ENCODE peak calls at places on chromosomes 11 and 22, in six cellular contexts. J is body of pancreas, O is colonic mucosa, V is cardiac fibroblast, M is fibroblast of lung, E is endodermal cell. X is an unnamed sample.

GRCh38 chr11:47765086-47765485 is 2.1 kb downstream of the FNBP4 start:
- DNase-seq in J (no peak), O (no peak), V (peak; percentile 4), M (peak; percentile 51), E (no peak), X (no peak)

GRCh38 chr22:41919357-41920224 is 4.7 kb upstream of the SHISA8 start:
- DNase-seq in J (peak; percentile 56), O (peak; percentile 84), V (peak; percentile 31), M (peak; percentile 16), E (peak; percentile 96), X (no peak)

GRCh38 chr11:120781486-120782120 is 242.3 kb upstream of the TBCEL start:
- DNase-seq in J (no peak), O (no peak), V (no peak), M (no peak), E (peak; percentile 39), X (no peak)

GRCh38 chr11:1285876-1286275 is 23.6 kb downstream of the TOLLIP start:
- DNase-seq in J (no peak), O (no peak), V (no peak), M (no peak), E (no peak), X (no peak)

GRCh38 chr11:32090774-32091370 is at the start of gene RCN1:
- DNase-seq in J (peak; percentile 52), O (peak; percentile 47), V (peak; percentile 67), M (peak; percentile 88), E (peak; percentile 95), X (peak; percentile 94)

GRCh38 chr11:69436041-69436982 is 45.2 kb upstream of the LINC01488 start:
- DNase-seq in J (peak; percentile 8), O (no peak), V (no peak), M (no peak), E (no peak), X (no peak)

GRCh38 chr11:45563801-45564200 is 101.6 kb downstream of the CHST1 start:
- DNase-seq in J (no peak), O (no peak), V (no peak), M (no peak), E (no peak), X (no peak)

GRCh38 chr11:103109818-103110388 is 677 bp downstream of the DYNC2H1 start:
- DNase-seq in J (no peak), O (peak; percentile 17), V (no peak), M (peak; percentile 1), E (peak; percentile 59), X (peak; percentile 46)

GRCh38 chr11:65745049-65745448 is 24.5 kb upstream of the RNASEH2C start:
- DNase-seq in J (no peak), O (no peak), V (no peak), M (no peak), E (no peak), X (no peak)

GRCh38 chr11:47864910-47865309 is 16.8 kb upstream of the NUP160 start:
- DNase-seq in J (no peak), O (no peak), V (peak; percentile 44), M (no peak), E (no peak), X (no peak)

GRCh38 chr22:33350961-33351360 is 292.8 kb upstream of the SYN3 start:
- DNase-seq in J (no peak), O (no peak), V (no peak), M (no peak), E (no peak), X (no peak)

GRCh38 chr11:22792497-22792896 is 37.1 kb downstream of the SVIP start:
- DNase-seq in J (no peak), O (no peak), V (peak; percentile 92), M (peak; percentile 82), E (no peak), X (peak; percentile 35)

GRCh38 chr11:70460111-70460510 is 61.8 kb downstream of the CTTN start:
- DNase-seq in J (no peak), O (no peak), V (no peak), M (no peak), E (no peak), X (no peak)

GRCh38 chr11:78432058-78432515 is 14.5 kb upstream of the GAB2 start:
- DNase-seq in J (no peak), O (no peak), V (peak; percentile 38), M (no peak), E (peak; percentile 68), X (no peak)

GRCh38 chr11:120546312-120547205 is 35.0 kb downstream of the GRIK4 start:
- DNase-seq in J (peak; percentile 78), O (peak; percentile 55), V (peak; percentile 91), M (peak; percentile 98), E (peak; percentile 79), X (peak; percentile 93)

GRCh38 chr11:106306942-106307341 is 229.5 kb downstream of the AASDHPPT start:
- DNase-seq in J (no peak), O (no peak), V (peak; percentile 27), M (no peak), E (no peak), X (peak; percentile 59)

GRCh38 chr11:7538466-7539454 is 25.0 kb downstream of the PPFIBP2 start:
- DNase-seq in J (no peak), O (peak; percentile 49), V (no peak), M (no peak), E (no peak), X (peak; percentile 30)

GRCh38 chr11:10761085-10761698 is 10.1 kb downstream of the CTR9 start:
- DNase-seq in J (no peak), O (no peak), V (no peak), M (no peak), E (no peak), X (peak; percentile 32)

GRCh38 chr11:40149721-40150120 is 1309.7 kb downstream of the LRRC4C start:
- DNase-seq in J (no peak), O (no peak), V (no peak), M (peak; percentile 93), E (no peak), X (no peak)

GRCh38 chr11:79564288-79564925 is 123.6 kb upstream of the TENM4 start:
- DNase-seq in J (no peak), O (no peak), V (no peak), M (no peak), E (no peak), X (no peak)

GRCh38 chr11:61032824-61033223 is 61.3 kb downstream of the CD6 start:
- DNase-seq in J (no peak), O (no peak), V (no peak), M (no peak), E (no peak), X (no peak)

GRCh38 chr11:75439495-75440120 is 6.6 kb upstream of the KLHL35 start:
- DNase-seq in J (no peak), O (no peak), V (no peak), M (no peak), E (no peak), X (no peak)

GRCh38 chr11:28649922-28650321 is 541.7 kb downstream of the METTL15 start:
- DNase-seq in J (no peak), O (no peak), V (peak; percentile 55), M (peak; percentile 21), E (no peak), X (no peak)

DNA sequence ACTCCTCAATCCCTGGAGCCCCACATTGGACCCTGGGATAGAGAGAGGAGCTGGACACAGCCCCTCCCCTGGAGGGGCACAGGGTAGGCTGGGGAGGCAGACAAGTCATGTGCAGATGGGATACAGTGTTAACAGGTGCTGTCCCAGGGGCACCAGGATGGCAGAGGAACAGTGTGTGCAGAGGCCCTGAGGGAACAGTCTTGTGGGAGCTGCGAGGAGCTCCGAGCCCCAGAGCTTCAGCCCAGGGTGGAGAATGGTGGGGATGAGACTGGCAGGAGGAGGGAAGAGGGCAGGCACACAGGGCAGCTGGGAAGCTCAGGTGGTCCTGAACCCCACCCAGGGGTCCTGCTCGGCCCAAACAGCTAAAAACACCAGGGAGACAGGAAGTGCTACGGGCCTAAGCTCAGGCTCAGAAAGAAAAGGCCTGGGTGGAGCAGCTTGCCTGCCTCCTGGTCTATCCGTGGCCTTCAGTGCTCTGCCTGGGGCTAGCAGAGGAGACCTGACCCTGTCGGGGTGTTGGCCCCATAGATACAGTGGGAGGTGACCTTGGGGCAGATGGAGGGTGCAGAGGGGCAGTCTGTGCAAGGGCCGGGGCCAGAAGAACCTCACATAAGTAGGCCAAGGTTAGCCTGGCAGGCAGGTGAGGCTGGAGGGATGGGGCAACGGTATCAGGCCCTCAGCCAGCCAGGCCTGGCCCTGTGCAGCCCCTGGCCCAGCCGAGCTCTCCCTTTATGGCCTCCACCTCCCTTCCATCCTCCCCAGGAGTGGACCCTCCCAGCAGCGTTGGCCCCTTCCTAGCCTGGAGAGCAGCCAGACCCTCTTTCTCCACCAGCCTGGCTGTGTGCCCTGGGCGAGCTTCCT is 15.4 kb downstream of the CAPN5 start:
- DNase-seq in J (peak; percentile 16), O (no peak), V (no peak), M (no peak), E (no peak), X (no peak)
- H3K4me3 ChIP-seq in J (no peak overlapping the region), O (no peak overlapping the region), V (no peak overlapping the region), M (no peak overlapping the region), E (no peak overlapping the region), X (no peak overlapping the region)

DNA sequence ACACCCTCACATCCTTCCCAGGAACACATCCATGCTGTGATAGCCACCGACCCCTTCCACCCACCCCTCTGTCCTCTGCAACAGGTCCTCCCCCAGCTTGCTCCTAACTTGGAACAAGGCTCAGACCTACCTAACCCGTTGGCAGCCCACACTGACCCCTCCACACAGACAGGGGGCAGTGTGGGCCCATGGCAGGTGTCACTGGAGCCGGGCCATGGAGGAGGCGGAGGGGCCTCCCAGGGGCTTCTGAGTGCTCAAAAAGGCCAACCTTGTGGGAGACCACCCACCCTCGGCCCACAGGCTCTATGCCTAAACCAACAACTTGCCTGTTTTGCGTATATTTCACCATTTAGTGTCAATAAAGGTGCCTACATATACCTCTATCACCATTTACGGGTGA is 57.0 kb downstream of the CERK start:
- DNase-seq in J (no peak), O (no peak), V (no peak), M (no peak), E (no peak), X (no peak)
- TF ChIP-seq CTCF in J (peak; percentile 25), O (no peak), V (peak; percentile 43), M (no peak), E (no peak), X (peak; percentile 7)

DNA sequence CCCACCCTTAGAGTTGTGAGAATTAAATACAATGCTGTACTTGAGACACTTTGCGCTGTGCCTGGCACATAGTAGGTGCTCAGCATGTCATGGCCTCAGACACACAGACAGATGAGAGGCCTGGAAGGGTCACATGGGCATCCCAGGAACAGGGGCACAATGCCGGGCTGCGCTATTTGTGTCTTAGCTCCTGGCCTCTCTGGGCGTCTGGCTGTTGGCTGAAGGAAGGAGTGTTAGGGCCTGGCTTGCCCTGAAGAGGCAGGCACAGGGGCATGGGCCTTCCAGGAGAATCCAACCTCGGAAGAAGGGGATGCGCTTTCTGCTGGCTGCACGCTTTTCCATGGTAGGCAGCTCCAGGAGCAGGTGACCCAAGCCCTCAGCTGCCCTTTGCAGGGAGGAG is 41.4 kb downstream of the ST14 start:
- DNase-seq in J (no peak), O (no peak), V (no peak), M (no peak), E (no peak), X (no peak)
- H3K4me3 ChIP-seq in J (no peak overlapping the region), O (no peak overlapping the region), V (no peak overlapping the region), M (no peak overlapping the region), E (no peak overlapping the region), X (no peak overlapping the region)

DNA sequence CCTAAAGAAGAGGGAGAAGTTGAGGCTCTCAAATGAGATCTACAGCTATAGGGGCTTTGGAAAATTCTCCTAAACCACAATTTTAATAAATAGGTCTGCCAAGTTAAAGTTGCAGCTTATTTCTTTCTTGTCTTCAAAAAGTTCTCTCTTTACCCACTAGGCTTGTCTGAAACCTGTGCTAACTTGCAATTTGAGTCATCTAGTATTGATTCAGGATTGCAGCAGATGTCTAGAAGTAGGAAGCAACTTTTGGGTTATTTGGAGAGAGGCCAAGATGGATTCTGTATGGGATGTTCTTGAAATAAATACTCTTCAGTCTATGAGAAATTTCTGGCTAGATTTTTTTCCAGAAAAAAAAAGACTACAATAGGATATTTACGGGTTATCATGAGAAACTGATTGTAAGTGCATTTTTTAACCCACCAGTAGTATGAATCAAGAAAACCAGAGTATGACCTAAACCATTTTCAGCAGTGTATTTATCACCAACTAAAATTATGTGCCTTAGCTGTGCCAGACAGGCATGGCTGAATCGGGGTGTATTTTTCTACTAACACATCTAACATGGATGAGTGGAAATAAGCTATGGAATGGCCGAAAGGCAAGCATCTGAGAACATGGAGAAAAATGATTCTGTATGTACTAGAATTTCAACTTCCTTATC is 4.9 kb upstream of the RAB38 start:
- DNase-seq in J (no peak), O (no peak), V (peak; percentile 68), M (peak; percentile 7), E (no peak), X (no peak)
- TF ChIP-seq CTCF in J (no peak), O (no peak), V (peak; percentile 28), M (no peak), E (no peak), X (no peak)

X was measured in foreskin fibroblast.